ENCODE peak calls at places on chromosomes 7 and 10, in eight cellular contexts. R is left lung; N is aorta; V is GM23248; M is right lobe of liver; J is IMR-90; E is naive thymus-derived CD4-positive, alpha-beta T cell; Q is neuronal stem cell. H is an unnamed sample.

GRCh38 chr10:102344067-102344466 is 51.4 kb upstream of the NFKB2 start:
- DNase-seq in R (no peak), N (no peak), V (peak), M (no peak), J (peak), E (no peak), Q (no peak), H (no peak)

GRCh38 chr10:42888504-42889095 is 106.0 kb downstream of the BMS1 start:
- DNase-seq in R (no peak), N (no peak), V (peak), M (no peak), J (no peak), E (no peak), Q (no peak), H (no peak)

GRCh38 chr7:157076466-157076865 is 62.3 kb upstream of the UBE3C start:
- DNase-seq in R (no peak), N (no peak), V (no peak), M (no peak), J (no peak), E (no peak), Q (no peak), H (no peak)

GRCh38 chr10:3046941-3047621 is 20.3 kb upstream of the PFKP start:
- DNase-seq in R (no peak), N (no peak), V (no peak), M (no peak), J (peak), E (no peak), Q (no peak), H (no peak)

GRCh38 chr10:89088901-89089300 is 98.3 kb downstream of the FAS start:
- DNase-seq in R (no peak), N (no peak), V (no peak), M (no peak), J (peak), E (no peak), Q (no peak), H (no peak)

GRCh38 chr7:1345796-1346532 is 113.3 kb downstream of the UNCX start:
- DNase-seq in R (peak), N (peak), V (no peak), M (no peak), J (no peak), E (no peak), Q (no peak), H (no peak)

GRCh38 chr7:142898377-142899235 is 13.1 kb upstream of the TRPV6 start:
- DNase-seq in R (peak), N (no peak), V (no peak), M (no peak), J (no peak), E (no peak), Q (no peak), H (peak)

GRCh38 chr10:93697207-93697606 is 5.2 kb downstream of the FRA10AC1 start:
- DNase-seq in R (no peak), N (no peak), V (no peak), M (no peak), J (no peak), E (no peak), Q (no peak), H (no peak)

GRCh38 chr7:132500727-132501410 is 75.4 kb downstream of the PLXNA4 start:
- DNase-seq in R (no peak), N (peak), V (peak), M (no peak), J (no peak), E (no peak), Q (no peak), H (no peak)

GRCh38 chr7:5206686-5207085 is 16.7 kb downstream of the WIPI2 start:
- DNase-seq in R (no peak), N (no peak), V (no peak), M (no peak), J (no peak), E (no peak), Q (no peak), H (peak)
- H3K27ac ChIP-seq in R (no peak), N (no peak), V (no peak), M (no peak), J (no peak), E (no peak), Q (no peak), H (no peak)

GRCh38 chr7:75639893-75640600 is 98.7 kb downstream of the HIP1 start:
- DNase-seq in R (no peak), N (no peak), V (peak), M (no peak), J (no peak), E (no peak), Q (no peak), H (no peak)
- H3K4me3 ChIP-seq in R (peak), N (no peak), V (peak), M (no peak), J (peak), E (peak), Q (peak), H (peak)

DNA sequence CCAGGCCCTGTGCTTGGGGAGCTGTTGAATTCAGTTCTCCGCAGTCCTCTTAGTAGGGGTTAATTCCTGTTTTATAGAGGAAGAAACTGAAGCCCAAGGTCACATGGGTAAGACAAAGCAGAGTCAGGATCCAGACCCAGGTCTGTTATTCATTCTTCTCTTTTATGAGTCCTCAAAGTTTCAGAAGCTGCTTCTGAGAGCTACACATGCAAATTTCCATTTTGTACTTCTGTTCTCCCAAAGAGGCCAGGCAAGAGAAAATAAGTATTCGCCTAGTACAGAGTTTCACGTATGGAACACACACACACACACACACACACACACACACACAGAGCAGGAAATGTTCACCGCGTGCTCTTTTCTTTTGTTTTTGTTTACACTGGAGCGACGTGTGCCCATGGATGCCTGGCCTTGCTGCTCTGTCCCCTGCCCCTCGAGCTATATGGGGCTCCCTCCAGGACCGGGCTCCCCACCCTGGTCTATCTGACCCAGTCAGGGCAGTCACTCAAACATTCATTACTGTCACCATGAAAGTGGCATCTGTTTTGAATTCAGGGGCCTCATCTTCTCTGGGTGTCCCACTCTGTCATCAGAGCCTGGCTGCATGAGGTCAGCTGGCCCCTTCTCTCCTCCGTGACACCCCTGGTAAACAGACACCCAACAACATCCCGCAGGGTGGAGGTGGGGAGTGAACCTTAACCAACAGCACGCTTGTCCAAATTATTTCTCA is 84.4 kb downstream of the TNS3 start:
- DNase-seq in R (no peak), N (no peak), V (peak), M (no peak), J (no peak), E (no peak), Q (no peak), H (no peak)
- H3K27ac ChIP-seq in R (peak), N (peak), V (no peak), M (peak), J (no peak), E (no peak), Q (no peak), H (peak)

GRCh38 chr10:7474388-7474787 is 63.6 kb upstream of the SFMBT2 start:
- DNase-seq in R (no peak), N (no peak), V (no peak), M (no peak), J (no peak), E (no peak), Q (no peak), H (no peak)

GRCh38 chr10:7473474-7473873 is 62.6 kb upstream of the SFMBT2 start:
- DNase-seq in R (no peak), N (no peak), V (no peak), M (no peak), J (no peak), E (no peak), Q (no peak), H (no peak)

GRCh38 chr10:7475046-7475860 is 64.4 kb upstream of the SFMBT2 start:
- DNase-seq in R (no peak), N (no peak), V (no peak), M (peak), J (no peak), E (no peak), Q (peak), H (no peak)

GRCh38 chr10:7470371-7470770 is 59.5 kb upstream of the SFMBT2 start:
- DNase-seq in R (no peak), N (no peak), V (no peak), M (no peak), J (no peak), E (no peak), Q (no peak), H (no peak)

GRCh38 chr10:7471720-7472367 is 61.0 kb upstream of the SFMBT2 start:
- DNase-seq in R (no peak), N (no peak), V (no peak), M (no peak), J (no peak), E (peak), Q (no peak), H (no peak)
- H3K4me3 ChIP-seq in R (no peak), N (no peak), V (no peak), M (no peak), J (no peak), E (peak), Q (no peak), H (no peak)

GRCh38 chr10:80409121-80409520 is 770 bp downstream of the PRXL2A start:
- DNase-seq in R (no peak), N (no peak), V (no peak), M (no peak), J (no peak), E (no peak), Q (no peak), H (no peak)

GRCh38 chr10:80405636-80406035 is 2.7 kb upstream of the PRXL2A start:
- DNase-seq in R (no peak), N (no peak), V (no peak), M (no peak), J (peak), E (no peak), Q (no peak), H (no peak)

GRCh38 chr10:80406249-80406648 is 2.1 kb upstream of the PRXL2A start:
- DNase-seq in R (no peak), N (no peak), V (no peak), M (no peak), J (no peak), E (no peak), Q (no peak), H (no peak)

GRCh38 chr10:80408198-80409085 is at the start of gene PRXL2A:
- DNase-seq in R (peak), N (peak), V (peak), M (peak), J (no peak), E (peak), Q (peak), H (peak)

GRCh38 chr10:80407836-80408197 is 534 bp upstream of the PRXL2A start:
- DNase-seq in R (peak), N (no peak), V (peak), M (peak), J (no peak), E (no peak), Q (no peak), H (peak)
- H3K27ac ChIP-seq in R (peak), N (no peak), V (no peak), M (peak), J (no peak), E (peak), Q (peak), H (peak)

H was measured in upper lobe of right lung.